ENCODE peak calls at places on chromosome 11, in six cellular contexts. One of them, this sample, is unnamed.

GRCh38 chr11:60485987-60486386 is 6.6 kb upstream of the MS4A12 start:
- DNase-seq in adrenal gland: peak; percentile 51
- DNase-seq in mesenchymal stem cell: peak; percentile 3
- DNase-seq in activated CD4-positive, alpha-beta T cell treated with anti-CD3 and anti-CD28 coated beads, Interleukin-2, amount 50 U/mL, for 1 hour: no peak
- DNase-seq in NCI-H446 treated with DMSO at 0.1 percent for 48 hours: no peak
- DNase-seq in mucosa of gallbladder: peak; percentile 48
- DNase-seq in this sample: peak; percentile 61

GRCh38 chr11:66967670-66968425 is 7.3 kb upstream of the C11orf86 start:
- DNase-seq in adrenal gland: peak; percentile 74
- DNase-seq in mesenchymal stem cell: peak; percentile 60
- DNase-seq in activated CD4-positive, alpha-beta T cell treated with anti-CD3 and anti-CD28 coated beads, Interleukin-2, amount 50 U/mL, for 1 hour: no peak
- DNase-seq in NCI-H446 treated with DMSO at 0.1 percent for 48 hours: no peak
- DNase-seq in mucosa of gallbladder: no peak
- DNase-seq in this sample: no peak

GRCh38 chr11:117009905-117010605 is 88.2 kb downstream of the SIK3 start:
- DNase-seq in adrenal gland: no peak
- DNase-seq in mesenchymal stem cell: no peak
- DNase-seq in activated CD4-positive, alpha-beta T cell treated with anti-CD3 and anti-CD28 coated beads, Interleukin-2, amount 50 U/mL, for 1 hour: no peak
- DNase-seq in NCI-H446 treated with DMSO at 0.1 percent for 48 hours: no peak
- DNase-seq in mucosa of gallbladder: no peak
- DNase-seq in this sample: no peak

GRCh38 chr11:13786688-13787087 is 118.2 kb downstream of the FAR1 start:
- DNase-seq in adrenal gland: no peak
- DNase-seq in mesenchymal stem cell: no peak
- DNase-seq in activated CD4-positive, alpha-beta T cell treated with anti-CD3 and anti-CD28 coated beads, Interleukin-2, amount 50 U/mL, for 1 hour: no peak
- DNase-seq in NCI-H446 treated with DMSO at 0.1 percent for 48 hours: no peak
- DNase-seq in mucosa of gallbladder: no peak
- DNase-seq in this sample: no peak

GRCh38 chr11:6456361-6457073 is 15.7 kb upstream of the HPX start:
- DNase-seq in adrenal gland: no peak
- DNase-seq in mesenchymal stem cell: no peak
- DNase-seq in activated CD4-positive, alpha-beta T cell treated with anti-CD3 and anti-CD28 coated beads, Interleukin-2, amount 50 U/mL, for 1 hour: no peak
- DNase-seq in NCI-H446 treated with DMSO at 0.1 percent for 48 hours: no peak
- DNase-seq in mucosa of gallbladder: no peak
- DNase-seq in this sample: no peak

GRCh38 chr11:8008212-8008611 is 21.1 kb downstream of the EIF3F start:
- DNase-seq in adrenal gland: no peak
- DNase-seq in mesenchymal stem cell: no peak
- DNase-seq in activated CD4-positive, alpha-beta T cell treated with anti-CD3 and anti-CD28 coated beads, Interleukin-2, amount 50 U/mL, for 1 hour: no peak
- DNase-seq in NCI-H446 treated with DMSO at 0.1 percent for 48 hours: no peak
- DNase-seq in mucosa of gallbladder: no peak
- DNase-seq in this sample: no peak

GRCh38 chr11:126310229-126310991 is 6.5 kb downstream of the DCPS start:
- DNase-seq in adrenal gland: peak; percentile 93
- DNase-seq in mesenchymal stem cell: peak; percentile 80
- DNase-seq in activated CD4-positive, alpha-beta T cell treated with anti-CD3 and anti-CD28 coated beads, Interleukin-2, amount 50 U/mL, for 1 hour: peak; percentile 50
- DNase-seq in NCI-H446 treated with DMSO at 0.1 percent for 48 hours: peak; percentile 11
- DNase-seq in mucosa of gallbladder: peak; percentile 71
- DNase-seq in this sample: peak; percentile 81

GRCh38 chr11:128624269-128625170 is 37.2 kb upstream of the ETS1 start:
- DNase-seq in adrenal gland: no peak
- DNase-seq in mesenchymal stem cell: no peak
- DNase-seq in activated CD4-positive, alpha-beta T cell treated with anti-CD3 and anti-CD28 coated beads, Interleukin-2, amount 50 U/mL, for 1 hour: peak; percentile 70
- DNase-seq in NCI-H446 treated with DMSO at 0.1 percent for 48 hours: no peak
- DNase-seq in mucosa of gallbladder: no peak
- DNase-seq in this sample: no peak

GRCh38 chr11:28353991-28354390 is 245.8 kb downstream of the METTL15 start:
- DNase-seq in adrenal gland: no peak
- DNase-seq in mesenchymal stem cell: no peak
- DNase-seq in activated CD4-positive, alpha-beta T cell treated with anti-CD3 and anti-CD28 coated beads, Interleukin-2, amount 50 U/mL, for 1 hour: no peak
- DNase-seq in NCI-H446 treated with DMSO at 0.1 percent for 48 hours: no peak
- DNase-seq in mucosa of gallbladder: no peak
- DNase-seq in this sample: no peak

GRCh38 chr11:95517453-95517852 is 272.1 kb downstream of the FAM76B start:
- DNase-seq in adrenal gland: no peak
- DNase-seq in mesenchymal stem cell: peak; percentile 19
- DNase-seq in activated CD4-positive, alpha-beta T cell treated with anti-CD3 and anti-CD28 coated beads, Interleukin-2, amount 50 U/mL, for 1 hour: no peak
- DNase-seq in NCI-H446 treated with DMSO at 0.1 percent for 48 hours: no peak
- DNase-seq in mucosa of gallbladder: no peak
- DNase-seq in this sample: no peak

GRCh38 chr11:75656044-75656726 is 12.7 kb downstream of the MAP6 start:
- DNase-seq in adrenal gland: no peak
- DNase-seq in mesenchymal stem cell: no peak
- DNase-seq in activated CD4-positive, alpha-beta T cell treated with anti-CD3 and anti-CD28 coated beads, Interleukin-2, amount 50 U/mL, for 1 hour: no peak
- DNase-seq in NCI-H446 treated with DMSO at 0.1 percent for 48 hours: no peak
- DNase-seq in mucosa of gallbladder: no peak
- DNase-seq in this sample: no peak

GRCh38 chr11:123654566-123655081 is at the start of gene SCN3B:
- DNase-seq in adrenal gland: peak; percentile 87
- DNase-seq in mesenchymal stem cell: peak; percentile 68
- DNase-seq in activated CD4-positive, alpha-beta T cell treated with anti-CD3 and anti-CD28 coated beads, Interleukin-2, amount 50 U/mL, for 1 hour: no peak
- DNase-seq in NCI-H446 treated with DMSO at 0.1 percent for 48 hours: peak; percentile 78
- DNase-seq in mucosa of gallbladder: peak; percentile 33
- DNase-seq in this sample: peak; percentile 77

GRCh38 chr11:128859563-128860441 is 7.3 kb downstream of the KCNJ1 start:
- DNase-seq in adrenal gland: peak; percentile 87
- DNase-seq in mesenchymal stem cell: peak; percentile 62
- DNase-seq in activated CD4-positive, alpha-beta T cell treated with anti-CD3 and anti-CD28 coated beads, Interleukin-2, amount 50 U/mL, for 1 hour: peak; percentile 78
- DNase-seq in NCI-H446 treated with DMSO at 0.1 percent for 48 hours: no peak
- DNase-seq in mucosa of gallbladder: peak; percentile 71
- DNase-seq in this sample: peak; percentile 88

GRCh38 chr11:121337078-121337477 is 44.5 kb downstream of the SC5D start:
- DNase-seq in adrenal gland: no peak
- DNase-seq in mesenchymal stem cell: no peak
- DNase-seq in activated CD4-positive, alpha-beta T cell treated with anti-CD3 and anti-CD28 coated beads, Interleukin-2, amount 50 U/mL, for 1 hour: no peak
- DNase-seq in NCI-H446 treated with DMSO at 0.1 percent for 48 hours: no peak
- DNase-seq in mucosa of gallbladder: no peak
- DNase-seq in this sample: no peak

GRCh38 chr11:6251120-6251733 is 8.4 kb upstream of the CCKBR start:
- DNase-seq in adrenal gland: peak; percentile 92
- DNase-seq in mesenchymal stem cell: peak; percentile 80
- DNase-seq in activated CD4-positive, alpha-beta T cell treated with anti-CD3 and anti-CD28 coated beads, Interleukin-2, amount 50 U/mL, for 1 hour: peak; percentile 43
- DNase-seq in NCI-H446 treated with DMSO at 0.1 percent for 48 hours: peak; percentile 12
- DNase-seq in mucosa of gallbladder: peak; percentile 68
- DNase-seq in this sample: peak; percentile 87

GRCh38 chr11:61880050-61880449 is 11.3 kb downstream of the FADS3 start:
- DNase-seq in adrenal gland: no peak
- DNase-seq in mesenchymal stem cell: no peak
- DNase-seq in activated CD4-positive, alpha-beta T cell treated with anti-CD3 and anti-CD28 coated beads, Interleukin-2, amount 50 U/mL, for 1 hour: no peak
- DNase-seq in NCI-H446 treated with DMSO at 0.1 percent for 48 hours: no peak
- DNase-seq in mucosa of gallbladder: no peak
- DNase-seq in this sample: no peak

GRCh38 chr11:104870910-104871309 is 27.4 kb downstream of the CASP12 start:
- DNase-seq in adrenal gland: no peak
- DNase-seq in mesenchymal stem cell: peak; percentile 21
- DNase-seq in activated CD4-positive, alpha-beta T cell treated with anti-CD3 and anti-CD28 coated beads, Interleukin-2, amount 50 U/mL, for 1 hour: no peak
- DNase-seq in NCI-H446 treated with DMSO at 0.1 percent for 48 hours: no peak
- DNase-seq in mucosa of gallbladder: no peak
- DNase-seq in this sample: no peak

GRCh38 chr11:4118107-4118506 is 23.5 kb downstream of the RRM1 start:
- DNase-seq in adrenal gland: no peak
- DNase-seq in mesenchymal stem cell: peak; percentile 21
- DNase-seq in activated CD4-positive, alpha-beta T cell treated with anti-CD3 and anti-CD28 coated beads, Interleukin-2, amount 50 U/mL, for 1 hour: no peak
- DNase-seq in NCI-H446 treated with DMSO at 0.1 percent for 48 hours: no peak
- DNase-seq in mucosa of gallbladder: no peak
- DNase-seq in this sample: no peak

GRCh38 chr11:5737091-5737490 is 843 bp downstream of the OR56B1 start:
- DNase-seq in adrenal gland: no peak
- DNase-seq in mesenchymal stem cell: no peak
- DNase-seq in activated CD4-positive, alpha-beta T cell treated with anti-CD3 and anti-CD28 coated beads, Interleukin-2, amount 50 U/mL, for 1 hour: no peak
- DNase-seq in NCI-H446 treated with DMSO at 0.1 percent for 48 hours: no peak
- DNase-seq in mucosa of gallbladder: no peak
- DNase-seq in this sample: no peak

GRCh38 chr11:62444271-62444833 is 25.5 kb downstream of the SCGB1A1 start:
- DNase-seq in adrenal gland: peak; percentile 77
- DNase-seq in mesenchymal stem cell: no peak
- DNase-seq in activated CD4-positive, alpha-beta T cell treated with anti-CD3 and anti-CD28 coated beads, Interleukin-2, amount 50 U/mL, for 1 hour: peak; percentile 11
- DNase-seq in NCI-H446 treated with DMSO at 0.1 percent for 48 hours: peak; percentile 11
- DNase-seq in mucosa of gallbladder: peak; percentile 45
- DNase-seq in this sample: no peak

GRCh38 chr11:36104660-36104992 is 160.8 kb downstream of the LDLRAD3 start:
- DNase-seq in adrenal gland: no peak
- DNase-seq in mesenchymal stem cell: no peak
- DNase-seq in activated CD4-positive, alpha-beta T cell treated with anti-CD3 and anti-CD28 coated beads, Interleukin-2, amount 50 U/mL, for 1 hour: no peak
- DNase-seq in NCI-H446 treated with DMSO at 0.1 percent for 48 hours: no peak
- DNase-seq in mucosa of gallbladder: no peak
- DNase-seq in this sample: no peak

GRCh38 chr11:65132988-65133700 is 1.2 kb downstream of the SYVN1 start:
- DNase-seq in adrenal gland: peak; percentile 73
- DNase-seq in mesenchymal stem cell: peak; percentile 17
- DNase-seq in activated CD4-positive, alpha-beta T cell treated with anti-CD3 and anti-CD28 coated beads, Interleukin-2, amount 50 U/mL, for 1 hour: peak; percentile 47
- DNase-seq in NCI-H446 treated with DMSO at 0.1 percent for 48 hours: no peak
- DNase-seq in mucosa of gallbladder: peak; percentile 71
- DNase-seq in this sample: peak; percentile 86

GRCh38 chr11:17294033-17294432 is 17.5 kb downstream of the NUCB2 start:
- DNase-seq in adrenal gland: no peak
- DNase-seq in mesenchymal stem cell: no peak
- DNase-seq in activated CD4-positive, alpha-beta T cell treated with anti-CD3 and anti-CD28 coated beads, Interleukin-2, amount 50 U/mL, for 1 hour: no peak
- DNase-seq in NCI-H446 treated with DMSO at 0.1 percent for 48 hours: no peak
- DNase-seq in mucosa of gallbladder: no peak
- DNase-seq in this sample: no peak

GRCh38 chr11:119525855-119526196 is 102.9 kb upstream of the THY1 start:
- DNase-seq in adrenal gland: no peak
- DNase-seq in mesenchymal stem cell: no peak
- DNase-seq in activated CD4-positive, alpha-beta T cell treated with anti-CD3 and anti-CD28 coated beads, Interleukin-2, amount 50 U/mL, for 1 hour: no peak
- DNase-seq in NCI-H446 treated with DMSO at 0.1 percent for 48 hours: no peak
- DNase-seq in mucosa of gallbladder: no peak
- DNase-seq in this sample: no peak

GRCh38 chr11:1879941-1880720 is 11.6 kb downstream of the PRR33 start:
- DNase-seq in adrenal gland: peak; percentile 73
- DNase-seq in mesenchymal stem cell: peak; percentile 25
- DNase-seq in activated CD4-positive, alpha-beta T cell treated with anti-CD3 and anti-CD28 coated beads, Interleukin-2, amount 50 U/mL, for 1 hour: no peak
- DNase-seq in NCI-H446 treated with DMSO at 0.1 percent for 48 hours: no peak
- DNase-seq in mucosa of gallbladder: no peak
- DNase-seq in this sample: no peak